ENCODE peak calls at places on chromosomes 4 and X, in ten cellular contexts. One of them, this sample, is unnamed.

GRCh38 chr4:82786794-82787193 is 11.8 kb downstream of the SCD5 start:
- DNase-seq in heart left ventricle: no peak
- DNase-seq in GM13977: no peak
- DNase-seq in gastrocnemius medialis: no peak
- DNase-seq in A549: no peak
- DNase-seq in fibroblast of lung: no peak
- DNase-seq in lower lobe of right lung: no peak
- DNase-seq in GM23338: no peak
- DNase-seq in ascending aorta: no peak
- DNase-seq in astrocyte: no peak
- DNase-seq in this sample: no peak

GRCh38 chr4:3042226-3042625 is 32.1 kb downstream of the HTT-AS start:
- DNase-seq in gastrocnemius medialis: no peak
- DNase-seq in GM13977: no peak
- DNase-seq in ascending aorta: peak
- DNase-seq in lower lobe of right lung: no peak
- DNase-seq in A549: no peak
- DNase-seq in heart left ventricle: no peak
- DNase-seq in GM23338: no peak
- DNase-seq in astrocyte: no peak
- DNase-seq in fibroblast of lung: no peak
- DNase-seq in this sample: no peak

GRCh38 chr4:53558981-53559620 is 32.2 kb downstream of the LNX1 start:
- DNase-seq in ascending aorta: no peak
- DNase-seq in astrocyte: peak
- DNase-seq in A549: no peak
- DNase-seq in lower lobe of right lung: no peak
- DNase-seq in heart left ventricle: no peak
- DNase-seq in gastrocnemius medialis: no peak
- DNase-seq in GM13977: no peak
- DNase-seq in fibroblast of lung: peak
- DNase-seq in GM23338: no peak
- DNase-seq in this sample: no peak

GRCh38 chr4:27003602-27004238 is 143.1 kb downstream of the STIM2 start:
- DNase-seq in GM13977: no peak
- DNase-seq in A549: no peak
- DNase-seq in gastrocnemius medialis: no peak
- DNase-seq in lower lobe of right lung: no peak
- DNase-seq in astrocyte: peak
- DNase-seq in heart left ventricle: no peak
- DNase-seq in GM23338: no peak
- DNase-seq in fibroblast of lung: peak
- DNase-seq in ascending aorta: no peak
- DNase-seq in this sample: no peak

GRCh38 chr4:80362578-80363181 is 27.1 kb downstream of the CFAP299 start:
- DNase-seq in lower lobe of right lung: no peak
- DNase-seq in gastrocnemius medialis: no peak
- DNase-seq in GM13977: peak
- DNase-seq in GM23338: peak
- DNase-seq in A549: peak
- DNase-seq in heart left ventricle: no peak
- DNase-seq in astrocyte: peak
- DNase-seq in ascending aorta: no peak
- DNase-seq in fibroblast of lung: peak
- DNase-seq in this sample: peak

GRCh38 chr4:111628437-111628836 is 516.8 kb upstream of the FAM241A start:
- DNase-seq in heart left ventricle: no peak
- DNase-seq in gastrocnemius medialis: no peak
- DNase-seq in lower lobe of right lung: no peak
- DNase-seq in ascending aorta: no peak
- DNase-seq in GM23338: no peak
- DNase-seq in GM13977: no peak
- DNase-seq in astrocyte: peak
- DNase-seq in A549: no peak
- DNase-seq in fibroblast of lung: peak
- DNase-seq in this sample: no peak

GRCh38 chrX:3435057-3435456 is 88.6 kb upstream of the MXRA5 start:
- DNase-seq in gastrocnemius medialis: no peak
- DNase-seq in astrocyte: no peak
- DNase-seq in lower lobe of right lung: no peak
- DNase-seq in fibroblast of lung: no peak
- DNase-seq in heart left ventricle: no peak
- DNase-seq in GM23338: no peak
- DNase-seq in A549: no peak
- DNase-seq in GM13977: no peak
- DNase-seq in ascending aorta: no peak
- DNase-seq in this sample: no peak

GRCh38 chr4:64564126-64564525 is 154.9 kb upstream of the TECRL start:
- DNase-seq in lower lobe of right lung: no peak
- DNase-seq in heart left ventricle: no peak
- DNase-seq in A549: no peak
- DNase-seq in GM23338: no peak
- DNase-seq in fibroblast of lung: peak
- DNase-seq in ascending aorta: no peak
- DNase-seq in GM13977: no peak
- DNase-seq in gastrocnemius medialis: no peak
- DNase-seq in astrocyte: peak
- DNase-seq in this sample: no peak

GRCh38 chr4:17475481-17475880 is 36.4 kb downstream of the QDPR start:
- DNase-seq in GM23338: no peak
- DNase-seq in gastrocnemius medialis: no peak
- DNase-seq in astrocyte: peak
- DNase-seq in heart left ventricle: no peak
- DNase-seq in GM13977: no peak
- DNase-seq in A549: no peak
- DNase-seq in ascending aorta: no peak
- DNase-seq in lower lobe of right lung: no peak
- DNase-seq in fibroblast of lung: peak
- DNase-seq in this sample: no peak

GRCh38 chrX:13651150-13651549 is 1.8 kb upstream of the TCEANC start:
- DNase-seq in heart left ventricle: no peak
- DNase-seq in ascending aorta: no peak
- DNase-seq in GM13977: no peak
- DNase-seq in astrocyte: peak
- DNase-seq in lower lobe of right lung: no peak
- DNase-seq in gastrocnemius medialis: no peak
- DNase-seq in A549: no peak
- DNase-seq in fibroblast of lung: peak
- DNase-seq in GM23338: no peak
- DNase-seq in this sample: no peak

GRCh38 chr4:37999000-37999745 is 39.0 kb downstream of the PTTG2 start:
- DNase-seq in GM23338: no peak
- DNase-seq in GM13977: no peak
- DNase-seq in gastrocnemius medialis: no peak
- DNase-seq in ascending aorta: no peak
- DNase-seq in fibroblast of lung: no peak
- DNase-seq in A549: no peak
- DNase-seq in heart left ventricle: no peak
- DNase-seq in lower lobe of right lung: no peak
- DNase-seq in astrocyte: no peak
- DNase-seq in this sample: no peak

GRCh38 chrX:110167952-110168451 is 149.9 kb downstream of the AMMECR1 start:
- DNase-seq in gastrocnemius medialis: no peak
- DNase-seq in ascending aorta: no peak
- DNase-seq in GM23338: peak
- DNase-seq in heart left ventricle: no peak
- DNase-seq in GM13977: peak
- DNase-seq in lower lobe of right lung: peak
- DNase-seq in astrocyte: peak
- DNase-seq in fibroblast of lung: peak
- DNase-seq in A549: peak
- DNase-seq in this sample: peak

GRCh38 chr4:154189346-154189745 is 302.3 kb downstream of the DCHS2 start:
- DNase-seq in GM13977: no peak
- DNase-seq in gastrocnemius medialis: no peak
- DNase-seq in lower lobe of right lung: no peak
- DNase-seq in fibroblast of lung: peak
- DNase-seq in ascending aorta: no peak
- DNase-seq in astrocyte: no peak
- DNase-seq in heart left ventricle: no peak
- DNase-seq in A549: no peak
- DNase-seq in GM23338: no peak
- DNase-seq in this sample: no peak

GRCh38 chr4:7902101-7902553 is 37.5 kb downstream of the AFAP1 start:
- DNase-seq in fibroblast of lung: no peak
- DNase-seq in GM23338: no peak
- DNase-seq in A549: no peak
- DNase-seq in heart left ventricle: no peak
- DNase-seq in astrocyte: no peak
- DNase-seq in gastrocnemius medialis: no peak
- DNase-seq in lower lobe of right lung: no peak
- DNase-seq in GM13977: no peak
- DNase-seq in ascending aorta: no peak
- DNase-seq in this sample: no peak

GRCh38 chr4:117700111-117700892 is 334.0 kb upstream of the NDST3 start:
- DNase-seq in fibroblast of lung: no peak
- DNase-seq in heart left ventricle: no peak
- DNase-seq in A549: peak
- DNase-seq in gastrocnemius medialis: no peak
- DNase-seq in ascending aorta: no peak
- DNase-seq in astrocyte: no peak
- DNase-seq in GM13977: peak
- DNase-seq in GM23338: peak
- DNase-seq in lower lobe of right lung: no peak
- DNase-seq in this sample: no peak

GRCh38 chrX:16316336-16316735 is 149.1 kb downstream of the MAGEB17 start:
- DNase-seq in A549: no peak
- DNase-seq in ascending aorta: no peak
- DNase-seq in GM23338: no peak
- DNase-seq in fibroblast of lung: peak
- DNase-seq in astrocyte: no peak
- DNase-seq in gastrocnemius medialis: no peak
- DNase-seq in lower lobe of right lung: no peak
- DNase-seq in heart left ventricle: no peak
- DNase-seq in GM13977: no peak
- DNase-seq in this sample: no peak

DNA sequence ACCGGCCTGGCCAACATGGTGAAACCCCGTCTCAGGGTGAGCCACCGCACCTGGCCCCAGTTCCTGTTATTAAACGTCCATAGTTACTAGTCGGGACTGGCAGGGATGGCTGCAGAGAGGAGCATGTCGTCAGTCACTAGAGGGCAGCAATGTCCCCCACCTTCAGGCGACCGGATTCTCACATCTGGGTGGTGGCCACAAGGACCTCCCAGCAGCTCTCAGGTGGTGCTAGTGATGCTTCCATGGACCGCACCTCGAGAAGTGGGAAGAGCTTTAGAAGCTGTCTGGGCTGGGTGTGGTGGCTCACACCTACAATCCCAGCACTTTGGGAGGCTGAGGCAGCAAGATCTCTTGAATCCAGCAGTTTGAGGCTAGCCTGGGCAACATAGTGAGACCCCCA is 13.3 kb upstream of the IL3RA start:
- DNase-seq in GM23338: peak
- DNase-seq in heart left ventricle: no peak
- DNase-seq in A549: peak
- DNase-seq in astrocyte: no peak
- DNase-seq in lower lobe of right lung: peak
- DNase-seq in fibroblast of lung: no peak
- DNase-seq in ascending aorta: no peak
- DNase-seq in GM13977: peak
- DNase-seq in gastrocnemius medialis: no peak
- DNase-seq in this sample: no peak
- TF ChIP-seq CTCF in GM23338: peak
- TF ChIP-seq CTCF in heart left ventricle: peak
- TF ChIP-seq CTCF in A549: peak
- TF ChIP-seq CTCF in astrocyte: no peak
- TF ChIP-seq CTCF in lower lobe of right lung: peak
- TF ChIP-seq CTCF in fibroblast of lung: no peak
- TF ChIP-seq CTCF in ascending aorta: no peak
- TF ChIP-seq CTCF in GM13977: peak
- TF ChIP-seq CTCF in gastrocnemius medialis: peak
- TF ChIP-seq CTCF in this sample: peak

DNA sequence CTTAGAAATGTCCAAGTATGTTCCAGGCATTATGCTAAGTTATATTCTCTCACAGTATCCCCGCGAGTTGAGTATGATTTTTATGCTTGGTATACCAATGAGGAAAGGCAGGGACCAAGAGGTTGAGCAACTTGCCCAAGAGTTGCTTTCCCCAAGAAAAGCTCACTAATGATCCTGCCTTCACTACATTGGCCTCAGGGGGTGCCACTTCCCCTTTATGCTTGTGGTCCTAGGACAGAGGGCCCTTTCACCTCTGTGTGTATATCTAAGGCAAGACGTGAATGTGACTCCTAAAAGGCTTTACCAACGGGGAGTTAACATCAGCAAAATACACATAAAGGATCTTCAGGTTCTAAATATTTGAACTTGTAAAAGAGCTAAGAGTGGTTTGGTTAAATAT is 164.4 kb upstream of the CPEB2 start:
- DNase-seq in ascending aorta: no peak
- DNase-seq in gastrocnemius medialis: no peak
- DNase-seq in GM13977: no peak
- DNase-seq in astrocyte: no peak
- DNase-seq in heart left ventricle: no peak
- DNase-seq in fibroblast of lung: no peak
- DNase-seq in A549: peak
- DNase-seq in lower lobe of right lung: no peak
- DNase-seq in GM23338: peak
- DNase-seq in this sample: no peak
- TF ChIP-seq CTCF in ascending aorta: peak
- TF ChIP-seq CTCF in gastrocnemius medialis: no peak
- TF ChIP-seq CTCF in GM13977: no peak
- TF ChIP-seq CTCF in astrocyte: no peak
- TF ChIP-seq CTCF in heart left ventricle: no peak
- TF ChIP-seq CTCF in fibroblast of lung: no peak
- TF ChIP-seq CTCF in A549: no peak
- TF ChIP-seq CTCF in lower lobe of right lung: peak
- TF ChIP-seq CTCF in GM23338: peak
- TF ChIP-seq CTCF in this sample: no peak

DNA sequence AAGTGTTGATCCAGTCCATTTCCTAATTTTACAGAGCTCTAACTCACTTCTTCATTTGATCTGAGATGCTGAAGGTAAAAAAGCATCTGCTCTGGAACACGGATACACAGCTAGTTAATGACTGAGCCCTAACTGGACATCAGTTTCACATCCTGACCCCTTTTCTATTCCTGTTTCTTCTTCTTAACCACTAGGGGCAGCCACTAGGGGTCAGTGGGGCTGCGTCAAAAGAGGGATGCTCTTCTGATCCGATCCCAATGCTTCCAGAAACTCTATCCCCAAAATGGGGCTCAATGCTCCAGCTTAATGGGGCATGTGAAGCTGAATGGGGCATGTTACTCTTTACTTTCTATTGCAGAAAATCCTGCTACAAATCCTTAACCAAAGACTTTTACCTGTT is 33.4 kb upstream of the PHKA2 start:
- DNase-seq in gastrocnemius medialis: no peak
- DNase-seq in ascending aorta: no peak
- DNase-seq in heart left ventricle: no peak
- DNase-seq in fibroblast of lung: peak
- DNase-seq in lower lobe of right lung: no peak
- DNase-seq in GM23338: peak
- DNase-seq in A549: peak
- DNase-seq in astrocyte: no peak
- DNase-seq in GM13977: peak
- DNase-seq in this sample: no peak
- TF ChIP-seq CTCF in gastrocnemius medialis: peak
- TF ChIP-seq CTCF in ascending aorta: peak
- TF ChIP-seq CTCF in heart left ventricle: no peak
- TF ChIP-seq CTCF in fibroblast of lung: peak
- TF ChIP-seq CTCF in lower lobe of right lung: peak
- TF ChIP-seq CTCF in GM23338: peak
- TF ChIP-seq CTCF in A549: peak
- TF ChIP-seq CTCF in astrocyte: peak
- TF ChIP-seq CTCF in GM13977: peak
- TF ChIP-seq CTCF in this sample: peak

GRCh38 chr4:13430834-13431568 is 53.1 kb downstream of the RAB28 start:
- DNase-seq in ascending aorta: no peak
- DNase-seq in GM13977: no peak
- DNase-seq in A549: no peak
- DNase-seq in heart left ventricle: no peak
- DNase-seq in lower lobe of right lung: no peak
- DNase-seq in fibroblast of lung: no peak
- DNase-seq in GM23338: peak
- DNase-seq in astrocyte: no peak
- DNase-seq in gastrocnemius medialis: no peak
- DNase-seq in this sample: no peak
- TF ChIP-seq CTCF in ascending aorta: no peak
- TF ChIP-seq CTCF in GM13977: peak
- TF ChIP-seq CTCF in A549: no peak
- TF ChIP-seq CTCF in heart left ventricle: no peak
- TF ChIP-seq CTCF in lower lobe of right lung: peak
- TF ChIP-seq CTCF in fibroblast of lung: no peak
- TF ChIP-seq CTCF in GM23338: peak
- TF ChIP-seq CTCF in astrocyte: no peak
- TF ChIP-seq CTCF in gastrocnemius medialis: no peak
- TF ChIP-seq CTCF in this sample: peak

This sample was measured in progenitor cell of endocrine pancreas.